ENCODE peak calls at places on chromosome 16, in six cellular contexts. H, F, G, S, W and U are unnamed samples.

GRCh38 chr16:86200722-86201121 is 301.8 kb downstream of the IRF8 start:
- DNase-seq in F (no peak), H (no peak), S (no peak), G (no peak), W (no peak), U (peak)

GRCh38 chr16:67393111-67393789 is at the start of gene TPPP3:
- DNase-seq in F (peak), G (peak), S (peak), W (peak), H (peak), U (peak)

GRCh38 chr16:22360963-22361659 is 13.3 kb downstream of the CDR2 start:
- DNase-seq in H (no peak), G (no peak), F (no peak), W (no peak), S (no peak), U (peak)

GRCh38 chr16:54447606-54448440 is 161.2 kb upstream of the IRX3 start:
- DNase-seq in W (peak), S (no peak), G (no peak), H (peak), F (no peak), U (peak)

GRCh38 chr16:85588562-85589503 is 24.3 kb upstream of the GSE1 start:
- DNase-seq in H (no peak), S (no peak), F (no peak), G (no peak), W (no peak), U (no peak)

GRCh38 chr16:73329363-73330306 is 281.7 kb upstream of the ZFHX3 start:
- DNase-seq in F (peak), W (no peak), S (no peak), G (no peak), H (no peak), U (peak)

GRCh38 chr16:57694556-57695377 is at the start of gene DRC7:
- DNase-seq in F (peak), W (peak), S (no peak), H (peak), G (peak), U (peak)

GRCh38 chr16:68079616-68080344 is 5.4 kb upstream of the NFATC3 start:
- DNase-seq in F (no peak), G (peak), S (peak), W (no peak), H (peak), U (no peak)

GRCh38 chr16:31471875-31472558 is at the start of gene TGFB1I1:
- DNase-seq in H (peak), F (peak), S (peak), G (no peak), W (peak), U (peak)

GRCh38 chr16:88703486-88704309 is 2.5 kb downstream of the RNF166 start:
- DNase-seq in S (no peak), W (no peak), H (no peak), F (no peak), G (peak), U (no peak)

GRCh38 chr16:51538707-51539604 is 387.9 kb upstream of the SALL1 start:
- DNase-seq in H (no peak), F (no peak), G (no peak), S (no peak), W (peak), U (peak)

GRCh38 chr16:10197003-10197402 is 14.8 kb upstream of the GRIN2A start:
- DNase-seq in H (no peak), G (no peak), W (no peak), F (no peak), S (no peak), U (no peak)

GRCh38 chr16:58511933-58512815 is 3.1 kb upstream of the SETD6 start:
- DNase-seq in W (peak), S (peak), G (peak), H (peak), F (peak), U (peak)

GRCh38 chr16:75265911-75266701 is 14.7 kb upstream of the BCAR1 start:
- DNase-seq in G (peak), H (peak), S (peak), W (peak), F (peak), U (peak)

GRCh38 chr16:74726056-74726455 is 25.4 kb upstream of the MLKL start:
- DNase-seq in H (no peak), S (no peak), G (no peak), F (no peak), W (no peak), U (no peak)